ENCODE peak calls at places on chromosomes 2 and 18, in five cellular contexts. L, Y, H, E and S are unnamed samples.

GRCh38 chr18:63511285-63511684 is 30.9 kb upstream of the SERPINB12 start:
- DNase-seq in L (no peak), Y (no peak), H (no peak), E (peak), S (no peak)

GRCh38 chr2:100976634-100977391 is 25.3 kb upstream of the RPL31 start:
- DNase-seq in L (no peak), Y (no peak), H (no peak), E (peak), S (no peak)

GRCh38 chr2:190129421-190130199 is 67.1 kb upstream of the MSTN start:
- DNase-seq in L (no peak), Y (no peak), H (no peak), E (no peak), S (no peak)

GRCh38 chr2:55887906-55888625 is 35.5 kb downstream of the EFEMP1 start:
- DNase-seq in L (no peak), Y (no peak), H (no peak), E (no peak), S (no peak)

GRCh38 chr2:241849616-241850543 is 8.8 kb downstream of the PDCD1 start:
- DNase-seq in L (peak), Y (no peak), H (no peak), E (no peak), S (no peak)

GRCh38 chr2:149420053-149420963 is 89.9 kb downstream of the LYPD6 start:
- DNase-seq in L (no peak), Y (no peak), H (no peak), E (peak), S (no peak)

GRCh38 chr2:127145255-127145899 is 38.4 kb upstream of the BIN1 start:
- DNase-seq in L (peak), Y (peak), H (no peak), E (no peak), S (no peak)

GRCh38 chr18:23401400-23402347 is 51.4 kb upstream of the RIOK3 start:
- DNase-seq in L (peak), Y (no peak), H (peak), E (peak), S (no peak)

GRCh38 chr2:203891474-203891873 is 23.9 kb downstream of the CTLA4 start:
- DNase-seq in L (peak), Y (no peak), H (no peak), E (no peak), S (no peak)

GRCh38 chr2:215870986-215871385 is 142.4 kb downstream of the MREG start:
- DNase-seq in L (no peak), Y (no peak), H (no peak), E (no peak), S (no peak)

GRCh38 chr2:187842978-187843847 is 289.0 kb upstream of the TFPI start:
- DNase-seq in L (no peak), Y (no peak), H (no peak), E (peak), S (no peak)

GRCh38 chr2:32832821-32833220 is 113.9 kb upstream of the LTBP1 start:
- DNase-seq in L (no peak), Y (no peak), H (no peak), E (no peak), S (no peak)

GRCh38 chr2:74250189-74250631 is 51.8 kb downstream of the MTHFD2 start:
- DNase-seq in L (peak), Y (peak), H (peak), E (peak), S (peak)

GRCh38 chr2:20419007-20419576 is 27.8 kb upstream of the RHOB start:
- DNase-seq in L (peak), Y (no peak), H (no peak), E (peak), S (no peak)

GRCh38 chr2:101432411-101433181 is 42.3 kb downstream of the RFX8 start:
- DNase-seq in L (no peak), Y (no peak), H (no peak), E (no peak), S (no peak)

GRCh38 chr2:172467382-172467781 is 40.0 kb downstream of the ITGA6 start:
- DNase-seq in L (no peak), Y (no peak), H (no peak), E (no peak), S (no peak)

GRCh38 chr18:72160504-72161445 is 383.4 kb downstream of the CBLN2 start:
- DNase-seq in L (no peak), Y (no peak), H (no peak), E (no peak), S (no peak)

GRCh38 chr2:129231924-129232323 is 747.5 kb upstream of the RAB6C start:
- DNase-seq in L (no peak), Y (no peak), H (no peak), E (no peak), S (no peak)

GRCh38 chr2:144183744-144184143 is 336.2 kb downstream of the ZEB2 start:
- DNase-seq in L (no peak), Y (no peak), H (no peak), E (peak), S (no peak)

GRCh38 chr18:12765127-12765526 is 62.3 kb downstream of the PSMG2 start:
- DNase-seq in L (no peak), Y (no peak), H (no peak), E (no peak), S (no peak)

GRCh38 chr2:56749152-56749752 is 565.5 kb downstream of the CCDC85A start:
- DNase-seq in L (no peak), Y (no peak), H (no peak), E (peak), S (no peak)

GRCh38 chr2:224222976-224223375 is 178.9 kb downstream of the FAM124B start:
- DNase-seq in L (no peak), Y (no peak), H (no peak), E (no peak), S (no peak)

GRCh38 chr2:226756131-226756530 is 43.5 kb downstream of the IRS1 start:
- DNase-seq in L (no peak), Y (no peak), H (no peak), E (peak), S (no peak)

GRCh38 chr2:68365087-68365486 is at the start of gene PLEK:
- DNase-seq in L (peak), Y (peak), H (peak), E (no peak), S (no peak)

GRCh38 chr2:23235292-23235691 is 149.7 kb upstream of the KLHL29 start:
- DNase-seq in L (no peak), Y (no peak), H (no peak), E (no peak), S (no peak)

GRCh38 chr2:222866358-222866960 is 5.6 kb downstream of the ACSL3 start:
- DNase-seq in L (no peak), Y (no peak), H (no peak), E (no peak), S (no peak)

GRCh38 chr2:15758779-15759343 is 167.2 kb downstream of the DDX1 start:
- DNase-seq in L (peak), Y (no peak), H (no peak), E (no peak), S (no peak)

GRCh38 chr2:142707318-142707717 is 170.1 kb upstream of the KYNU start:
- DNase-seq in L (no peak), Y (no peak), H (no peak), E (no peak), S (no peak)

GRCh38 chr2:96202152-96202856 is 6.3 kb downstream of the STARD7 start:
- DNase-seq in L (no peak), Y (no peak), H (no peak), E (no peak), S (no peak)

DNA sequence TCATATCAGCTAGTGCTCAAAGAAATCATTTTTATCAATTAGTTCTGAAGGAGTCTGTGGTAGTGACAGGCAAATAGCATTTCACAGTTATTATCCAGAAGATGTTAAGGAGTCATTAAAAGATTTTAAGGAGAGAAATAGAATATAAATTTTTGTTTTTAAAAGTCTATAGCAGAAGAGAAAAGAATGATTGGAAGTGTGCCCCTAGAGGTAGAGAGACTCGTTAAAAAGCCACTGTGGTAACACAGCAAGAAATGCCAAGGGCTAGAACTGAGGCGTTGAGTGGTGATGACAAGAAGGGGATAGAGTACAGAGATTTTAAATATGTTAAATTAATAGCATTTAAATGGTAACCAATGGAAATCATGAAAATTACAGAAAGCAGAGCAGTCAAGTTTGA is 78.3 kb downstream of the VWC2L start:
- DNase-seq in L (no peak), Y (no peak), H (no peak), E (no peak), S (no peak)
- TF ChIP-seq CTCF in L (no peak), Y (no peak), H (no peak), E (no peak), S (no peak)

GRCh38 chr18:58865009-58865345 is 300 bp downstream of the ZNF532 start:
- DNase-seq in L (no peak), Y (no peak), H (no peak), E (no peak), S (no peak)
- H3K27ac ChIP-seq in L (peak), Y (peak), H (peak), E (peak), S (peak)

DNA sequence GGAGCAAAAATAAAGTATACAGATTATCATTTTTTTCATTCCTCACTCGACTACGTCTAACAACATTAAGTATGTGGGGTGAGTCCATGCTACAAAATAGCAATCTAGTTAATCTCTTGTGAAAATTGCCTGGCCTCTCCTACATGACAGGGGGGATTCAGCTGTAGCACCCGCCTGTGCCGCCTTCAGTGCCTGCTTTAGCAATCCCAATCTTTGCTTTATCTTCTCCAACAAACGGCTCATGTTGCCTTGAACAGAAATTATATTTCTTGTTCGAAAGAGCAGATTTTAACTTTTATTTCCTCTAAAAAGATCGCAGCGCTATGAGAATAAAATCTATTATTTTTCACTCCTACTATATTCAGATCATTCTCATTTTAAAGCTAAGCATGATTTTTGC is 2.4 kb upstream of the SOX11 start:
- DNase-seq in L (no peak), Y (no peak), H (no peak), E (no peak), S (no peak)
- TF ChIP-seq CTCF in L (no peak), Y (no peak), H (no peak), E (no peak), S (no peak)

DNA sequence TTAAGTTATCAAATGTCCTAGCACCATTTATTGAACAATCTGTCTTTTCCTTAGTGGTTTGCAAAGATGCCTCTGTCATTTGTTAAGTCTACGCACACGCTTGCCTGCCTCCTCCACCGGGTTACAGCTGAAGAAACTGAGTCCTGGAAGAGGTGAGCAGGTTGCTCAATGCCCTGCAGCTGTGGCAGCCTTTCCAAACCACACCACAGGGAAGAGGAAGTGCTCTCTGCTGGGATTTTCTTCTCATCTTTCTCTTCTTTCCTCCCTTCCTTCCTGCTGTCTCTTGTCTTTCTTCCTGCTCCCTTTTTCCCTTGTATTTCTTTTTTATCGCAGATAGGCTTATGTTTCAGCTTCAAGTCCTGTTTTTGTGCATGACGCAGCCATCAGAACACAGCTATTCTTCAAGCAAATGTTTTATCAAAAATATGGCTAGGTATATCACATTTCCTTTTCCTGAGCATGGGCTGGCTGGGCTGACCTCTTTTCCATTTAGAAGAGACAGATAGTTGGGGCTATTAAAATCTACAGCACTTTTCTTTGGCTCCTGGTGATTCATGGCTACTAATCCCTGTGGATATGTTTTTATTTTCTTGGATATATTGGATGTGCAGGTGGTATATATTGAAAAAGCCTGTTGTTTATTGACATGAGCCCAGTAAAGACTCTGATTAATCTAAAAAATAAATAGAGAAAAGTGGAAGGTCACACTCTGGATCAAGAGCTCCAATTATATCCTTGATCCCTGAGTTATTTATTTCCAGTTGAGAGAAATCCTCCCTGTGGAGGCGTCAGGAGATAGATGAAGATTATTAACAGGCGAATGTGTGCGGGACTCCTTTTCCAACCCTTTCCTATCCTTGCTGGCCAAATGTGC is 214.6 kb downstream of the TSN start:
- DNase-seq in L (no peak), Y (no peak), H (no peak), E (no peak), S (no peak)
- H3K27ac ChIP-seq in L (no peak), Y (no peak), H (no peak), E (no peak), S (no peak)

GRCh38 chr2:230205721-230206120 is 14.1 kb downstream of the SP110 start:
- DNase-seq in L (no peak), Y (no peak), H (no peak), E (no peak), S (no peak)

GRCh38 chr2:230205034-230205433 is 14.8 kb downstream of the SP110 start:
- DNase-seq in L (no peak), Y (no peak), H (no peak), E (no peak), S (no peak)

GRCh38 chr2:230203110-230203676 is 16.6 kb downstream of the SP110 start:
- DNase-seq in L (no peak), Y (no peak), H (no peak), E (no peak), S (no peak)

GRCh38 chr2:230202430-230203109 is 17.2 kb downstream of the SP110 start:
- DNase-seq in L (no peak), Y (no peak), H (no peak), E (no peak), S (no peak)
- TF ChIP-seq CTCF in L (no peak), Y (no peak), H (no peak), E (no peak), S (no peak)

GRCh38 chr2:240578110-240578450 is 8.5 kb upstream of the CAPN10 start:
- DNase-seq in L (no peak), Y (no peak), H (no peak), E (no peak), S (no peak)

GRCh38 chr2:240579771-240580614 is 6.5 kb upstream of the CAPN10 start:
- DNase-seq in L (peak), Y (peak), H (peak), E (peak), S (peak)

GRCh38 chr2:240577281-240578109 is 9.0 kb upstream of the CAPN10 start:
- DNase-seq in L (no peak), Y (no peak), H (no peak), E (no peak), S (no peak)

GRCh38 chr2:240578488-240578887 is 8.0 kb upstream of the CAPN10 start:
- DNase-seq in L (no peak), Y (no peak), H (no peak), E (no peak), S (no peak)

GRCh38 chr2:240579071-240579762 is 7.3 kb upstream of the CAPN10 start:
- DNase-seq in L (no peak), Y (no peak), H (no peak), E (no peak), S (no peak)
- H3K27ac ChIP-seq in L (peak), Y (peak), H (peak), E (peak), S (peak)

DNA sequence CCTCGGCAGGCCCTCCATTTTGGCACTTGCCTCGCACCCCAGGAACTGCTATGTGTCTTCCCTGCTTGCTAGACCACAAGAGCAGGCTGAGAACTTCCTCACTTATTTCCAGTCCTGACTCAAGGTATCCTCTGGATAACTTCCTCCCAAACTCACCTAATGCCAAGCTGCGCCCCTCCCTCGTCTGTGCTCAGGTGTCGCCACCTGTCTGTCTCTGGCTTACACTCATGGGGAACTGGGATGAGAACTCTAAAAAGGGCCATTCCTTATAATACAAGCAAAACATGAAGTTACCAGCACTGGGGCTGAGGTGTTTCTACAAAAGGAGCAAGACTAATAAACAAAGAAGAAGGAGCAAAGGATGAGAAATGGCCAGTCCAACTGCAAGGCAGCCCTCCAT is 191.5 kb upstream of the RMP24 start:
- DNase-seq in L (no peak), Y (no peak), H (no peak), E (no peak), S (no peak)
- TF ChIP-seq CTCF in L (no peak), Y (no peak), H (no peak), E (no peak), S (no peak)

DNA sequence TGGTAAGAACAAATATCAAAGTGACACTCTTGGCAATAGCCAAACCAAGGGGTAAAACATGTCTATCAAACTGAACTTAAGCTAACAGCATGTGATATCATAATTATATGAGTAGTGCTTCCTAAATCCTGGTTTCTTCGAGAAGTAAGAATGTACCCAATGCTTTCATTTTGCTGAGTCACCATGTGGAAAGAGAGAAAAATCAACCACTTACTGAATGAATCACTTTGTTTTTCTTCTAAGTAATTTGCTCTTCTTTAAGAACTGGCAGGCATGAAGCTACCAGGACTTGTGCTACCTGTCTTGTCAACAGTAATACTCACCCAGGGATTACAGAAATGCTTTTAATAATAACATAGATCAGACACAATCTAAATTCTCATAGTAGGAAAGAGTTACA is 19.0 kb upstream of the DUSP19 start:
- DNase-seq in L (no peak), Y (no peak), H (no peak), E (peak), S (no peak)
- H3K27ac ChIP-seq in L (no peak), Y (no peak), H (no peak), E (peak), S (no peak)

DNA sequence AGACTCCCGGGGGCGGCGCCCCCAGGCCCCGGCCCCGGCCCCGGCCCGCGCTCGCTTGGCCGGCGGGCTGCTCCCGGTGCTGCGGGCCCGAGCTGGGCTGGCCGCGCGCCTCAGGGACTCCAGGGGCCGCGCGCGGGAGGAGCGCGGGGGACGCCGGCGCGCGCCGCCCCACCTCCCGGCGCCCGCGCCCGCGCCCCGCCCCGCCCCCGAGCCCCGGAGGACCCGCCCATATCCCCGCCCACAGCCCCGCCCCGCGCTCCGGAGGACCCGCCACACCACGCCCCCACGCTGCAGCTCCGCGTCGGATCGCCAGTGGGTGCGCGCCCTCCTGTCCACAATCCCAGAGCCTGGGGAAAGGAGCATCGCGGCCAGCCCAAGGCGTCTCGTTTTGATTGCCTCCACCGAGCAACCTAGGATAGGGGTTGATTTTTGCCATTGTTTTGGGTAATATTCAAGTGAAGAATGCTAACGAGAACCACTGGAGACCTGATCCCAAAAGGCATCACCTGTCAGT is at the start of gene PARD6G:
- DNase-seq in L (peak), Y (peak), H (peak), E (peak), S (peak)
- TF ChIP-seq CTCF in L (no peak), Y (peak), H (peak), E (peak), S (no peak)

GRCh38 chr2:208360259-208361076 is 46.1 kb upstream of the PTH2R start:
- DNase-seq in L (no peak), Y (no peak), H (no peak), E (no peak), S (no peak)

GRCh38 chr2:208359632-208359986 is 47.0 kb upstream of the PTH2R start:
- DNase-seq in L (no peak), Y (peak), H (peak), E (no peak), S (peak)

GRCh38 chr2:208363485-208363884 is 43.1 kb upstream of the PTH2R start:
- DNase-seq in L (no peak), Y (no peak), H (no peak), E (no peak), S (no peak)

GRCh38 chr2:208358758-208359631 is 47.6 kb upstream of the PTH2R start:
- DNase-seq in L (no peak), Y (no peak), H (no peak), E (no peak), S (no peak)

GRCh38 chr2:208361077-208361441 is 45.5 kb upstream of the PTH2R start:
- DNase-seq in L (no peak), Y (no peak), H (no peak), E (no peak), S (no peak)
- H3K27ac ChIP-seq in L (no peak), Y (no peak), H (no peak), E (no peak), S (no peak)